ENCODE peak calls at places on chromosome 2, in five cellular contexts. A is mesenchymal stem cell, K is neuronal stem cell, W is IMR-90, D is H1. L is an unnamed sample. For H3K36me3, the result is how much of the 10 kb centered on the place peaks cover.

GRCh38 chr2:64442801-64443429 is 11.0 kb upstream of the LGALSL start:
- DNase-seq in A (no peak), K (no peak), W (no peak), D (no peak), L (no peak)

GRCh38 chr2:42021490-42021889 is 26.3 kb upstream of the PKDCC start:
- DNase-seq in A (peak), K (no peak), W (peak), D (no peak), L (no peak)

GRCh38 chr2:81437474-81438000 is 1133.0 kb upstream of the LRRTM1 start:
- DNase-seq in A (no peak), K (no peak), W (no peak), D (no peak), L (no peak)

GRCh38 chr2:216546646-216547403 is 48.2 kb downstream of the RPL37A start:
- DNase-seq in A (no peak), K (no peak), W (peak), D (no peak), L (no peak)

GRCh38 chr2:133194068-133194655 is 374.1 kb downstream of the NCKAP5 start:
- DNase-seq in A (no peak), K (no peak), W (peak), D (no peak), L (no peak)

GRCh38 chr2:189580267-189580661 is 322 bp downstream of the SLC40A1 start:
- DNase-seq in A (no peak), K (no peak), W (no peak), D (no peak), L (no peak)

GRCh38 chr2:176814740-176815367 is 397.7 kb upstream of the HNRNPA3 start:
- DNase-seq in A (peak), K (no peak), W (peak), D (no peak), L (no peak)

GRCh38 chr2:177604291-177605065 is 211.9 kb downstream of the AGPS start:
- DNase-seq in A (peak), K (peak), W (peak), D (no peak), L (no peak)

GRCh38 chr2:26412091-26412673 is 10.5 kb downstream of the DRC1 start:
- DNase-seq in A (peak), K (no peak), W (no peak), D (no peak), L (peak)

GRCh38 chr2:231295363-231295655 is 96.9 kb downstream of the ARMC9 start:
- DNase-seq in A (no peak), K (no peak), W (no peak), D (no peak), L (no peak)

GRCh38 chr2:231292472-231293134 is 94.2 kb downstream of the ARMC9 start:
- DNase-seq in A (no peak), K (no peak), W (no peak), D (no peak), L (no peak)

GRCh38 chr2:231293163-231293562 is 94.7 kb downstream of the ARMC9 start:
- DNase-seq in A (no peak), K (no peak), W (no peak), D (no peak), L (no peak)

GRCh38 chr2:231294578-231295362 is 96.3 kb downstream of the ARMC9 start:
- DNase-seq in A (no peak), K (no peak), W (peak), D (no peak), L (no peak)

DNA sequence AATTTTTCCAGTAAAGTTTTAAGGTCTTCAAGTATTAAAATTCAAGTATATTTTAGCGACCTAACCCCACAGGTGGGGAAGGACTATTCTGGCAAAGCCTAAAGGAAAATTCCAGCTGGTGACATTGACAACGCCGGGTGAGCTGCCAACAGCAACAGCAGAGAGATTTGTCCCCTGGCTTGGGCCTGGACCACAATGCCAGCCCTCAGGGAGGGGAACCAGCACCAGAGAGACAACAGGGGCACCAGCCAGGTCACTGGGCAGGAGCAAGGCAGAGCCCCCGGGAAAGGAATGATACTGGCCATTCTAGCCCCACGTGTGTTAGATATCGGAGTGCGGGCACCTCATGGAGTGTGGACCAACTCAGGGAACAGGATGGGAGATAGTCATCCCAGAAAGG is 95.7 kb downstream of the ARMC9 start:
- DNase-seq in A (no peak), K (no peak), W (no peak), D (no peak), L (no peak)
- H3K36me3 ChIP-seq in A (under half), K (half or more), W (under half), D (under half), L (under half)

GRCh38 chr2:207252416-207252815 is 86.7 kb upstream of the KLF7 start:
- DNase-seq in A (no peak), K (no peak), W (no peak), D (no peak), L (peak)

GRCh38 chr2:207251022-207251421 is 85.3 kb upstream of the KLF7 start:
- DNase-seq in A (no peak), K (no peak), W (no peak), D (no peak), L (no peak)

GRCh38 chr2:207252979-207253640 is 87.4 kb upstream of the KLF7 start:
- DNase-seq in A (peak), K (no peak), W (peak), D (no peak), L (no peak)

GRCh38 chr2:207253946-207254345 is 88.2 kb upstream of the KLF7 start:
- DNase-seq in A (peak), K (no peak), W (peak), D (no peak), L (peak)

GRCh38 chr2:207251573-207252192 is 85.9 kb upstream of the KLF7 start:
- DNase-seq in A (peak), K (no peak), W (peak), D (no peak), L (no peak)
- H4K91ac ChIP-seq in A (peak), K (no peak), W (peak), D (no peak), L (no peak)

GRCh38 chr2:148998162-148998830 is 40.2 kb upstream of the LYPD6B start:
- DNase-seq in A (no peak), K (no peak), W (no peak), D (no peak), L (no peak)

GRCh38 chr2:148999451-148999891 is 39.0 kb upstream of the LYPD6B start:
- DNase-seq in A (no peak), K (no peak), W (no peak), D (no peak), L (no peak)

GRCh38 chr2:149001496-149001895 is 37.0 kb upstream of the LYPD6B start:
- DNase-seq in A (no peak), K (no peak), W (no peak), D (no peak), L (no peak)

GRCh38 chr2:148998831-148999200 is 39.7 kb upstream of the LYPD6B start:
- DNase-seq in A (no peak), K (no peak), W (no peak), D (no peak), L (no peak)

GRCh38 chr2:149000168-149000938 is 38.1 kb upstream of the LYPD6B start:
- DNase-seq in A (no peak), K (no peak), W (no peak), D (no peak), L (no peak)
- H3K36me3 ChIP-seq in A (under half), K (half or more), W (under half), D (under half), L (under half)

DNA sequence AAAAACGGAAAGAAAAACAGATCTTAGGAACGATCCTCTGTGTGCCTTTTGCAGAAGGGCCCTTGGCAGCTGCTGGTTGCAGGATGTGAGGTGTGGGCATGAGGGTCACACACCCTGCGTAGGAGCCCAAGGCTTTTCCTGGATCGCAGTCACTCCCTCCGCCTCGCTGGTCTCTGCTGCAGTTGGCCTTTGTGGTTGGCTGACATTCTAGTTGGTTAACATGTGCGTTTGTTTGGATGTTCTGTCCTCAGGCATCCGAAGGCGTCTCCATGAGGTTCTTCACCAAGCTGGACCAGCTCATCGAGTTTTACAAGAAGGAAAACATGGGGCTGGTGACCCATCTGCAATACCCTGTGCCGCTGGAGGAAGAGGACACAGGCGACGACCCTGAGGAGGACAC is 61.7 kb downstream of the INPP5D start:
- DNase-seq in A (no peak), K (no peak), W (no peak), D (no peak), L (peak)
- H4K91ac ChIP-seq in A (no peak), K (no peak), W (no peak), D (peak), L (no peak)

GRCh38 chr2:46380038-46380940 is 83.1 kb downstream of the EPAS1 start:
- DNase-seq in A (no peak), K (no peak), W (no peak), D (no peak), L (no peak)

GRCh38 chr2:46378616-46379015 is 81.4 kb downstream of the EPAS1 start:
- DNase-seq in A (no peak), K (no peak), W (no peak), D (no peak), L (no peak)

GRCh38 chr2:46377666-46378560 is 80.7 kb downstream of the EPAS1 start:
- DNase-seq in A (no peak), K (no peak), W (no peak), D (no peak), L (no peak)

GRCh38 chr2:46381263-46381849 is 84.1 kb downstream of the EPAS1 start:
- DNase-seq in A (peak), K (no peak), W (peak), D (no peak), L (no peak)

GRCh38 chr2:46379213-46380037 is 82.2 kb downstream of the EPAS1 start:
- DNase-seq in A (peak), K (no peak), W (peak), D (no peak), L (no peak)
- H3K36me3 ChIP-seq in A (half or more), K (under half), W (half or more), D (under half), L (half or more)

GRCh38 chr2:10842506-10842905 is 29.9 kb upstream of the PDIA6 start:
- DNase-seq in A (no peak), K (no peak), W (no peak), D (no peak), L (no peak)

GRCh38 chr2:10844083-10844482 is 31.5 kb upstream of the PDIA6 start:
- DNase-seq in A (peak), K (no peak), W (peak), D (peak), L (peak)

GRCh38 chr2:10845640-10846039 is 33.1 kb upstream of the PDIA6 start:
- DNase-seq in A (no peak), K (no peak), W (no peak), D (no peak), L (no peak)

GRCh38 chr2:10847008-10847407 is 34.4 kb upstream of the PDIA6 start:
- DNase-seq in A (no peak), K (no peak), W (no peak), D (no peak), L (no peak)

DNA sequence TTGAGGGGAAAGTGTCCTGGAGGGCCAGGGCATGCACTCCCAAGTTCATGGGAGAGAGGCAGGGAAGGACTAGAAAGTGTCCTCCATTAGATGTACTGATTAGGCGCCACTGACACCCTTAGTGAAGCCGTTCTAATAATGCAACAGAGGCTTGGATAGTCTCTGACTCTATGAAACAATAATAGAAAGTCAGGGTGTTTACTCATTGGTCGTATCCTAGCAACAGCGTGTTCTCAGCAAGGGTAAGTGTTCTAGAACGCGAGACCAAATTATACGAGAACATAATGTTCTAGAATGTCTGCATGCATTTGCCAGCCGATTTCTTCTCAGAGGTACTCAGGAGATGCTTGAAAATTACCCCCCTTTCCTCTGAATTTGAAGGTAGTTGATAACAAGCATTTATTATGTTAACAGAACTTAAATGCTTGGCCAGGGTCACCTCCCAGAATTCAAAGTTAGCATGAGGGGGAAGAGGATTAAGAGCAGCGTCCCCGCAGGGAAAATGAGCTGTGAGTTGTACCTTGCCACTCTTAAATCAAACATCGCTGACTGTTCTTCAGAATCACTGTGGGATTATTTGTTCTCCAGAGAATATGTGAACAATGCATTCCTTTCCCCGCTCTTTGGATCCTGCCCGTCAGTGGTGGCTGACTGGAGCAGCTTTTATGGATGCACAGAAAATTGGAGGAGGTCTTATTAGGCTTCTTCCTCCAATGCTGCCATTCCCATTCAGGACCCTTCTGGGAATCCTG is 33.7 kb upstream of the PDIA6 start:
- DNase-seq in A (no peak), K (no peak), W (no peak), D (no peak), L (no peak)
- H4K91ac ChIP-seq in A (no peak), K (no peak), W (no peak), D (peak), L (no peak)